ENCODE peak calls at places on chromosomes 4 and X, in seven cellular contexts. H is upper lobe of right lung, E is Panc1, O is right lobe of liver, K is left lung, B is fibroblast of pulmonary artery, J is PC-3. U is an unnamed sample.

GRCh38 chrX:21946925-21947641 is 6.6 kb downstream of the SMS start:
- DNase-seq in J (peak), K (no peak), H (no peak), E (no peak), B (peak), O (no peak), U (no peak)

GRCh38 chrX:131747173-131747572 is 203.3 kb downstream of the OR13H1 start:
- DNase-seq in E (peak), B (no peak), H (no peak), O (peak), J (peak), K (no peak), U (no peak)

GRCh38 chr4:25509656-25510055 is 132.6 kb downstream of the ANAPC4 start:
- DNase-seq in K (no peak), O (no peak), J (peak), H (no peak), E (no peak), B (no peak), U (no peak)

GRCh38 chr4:75895744-75896314 is 6.4 kb downstream of the PPEF2 start:
- DNase-seq in E (peak), K (no peak), B (peak), H (no peak), O (no peak), J (peak), U (no peak)

GRCh38 chr4:176775326-176775725 is 17.4 kb downstream of the VEGFC start:
- DNase-seq in J (peak), H (no peak), B (no peak), O (no peak), K (no peak), E (no peak), U (no peak)

GRCh38 chr4:21949073-21949457 is 493 bp upstream of the KCNIP4 start:
- DNase-seq in J (no peak), O (peak), E (no peak), B (peak), K (peak), H (peak), U (no peak)

GRCh38 chr4:119671205-119671604 is 42.6 kb upstream of the PDE5A start:
- DNase-seq in H (no peak), K (no peak), B (no peak), J (no peak), E (no peak), O (no peak), U (no peak)

GRCh38 chr4:161336621-161337020 is 827.2 kb downstream of the FSTL5 start:
- DNase-seq in K (no peak), E (no peak), H (no peak), J (no peak), B (no peak), O (no peak), U (no peak)

GRCh38 chr4:95508421-95508820 is 40.4 kb downstream of the UNC5C start:
- DNase-seq in J (peak), O (no peak), E (no peak), H (no peak), K (no peak), B (peak), U (no peak)

GRCh38 chr4:140497776-140498636 is at the start of gene MGAT4D:
- DNase-seq in K (peak), J (no peak), E (no peak), H (peak), O (peak), B (no peak), U (peak)

GRCh38 chrX:143633530-143634372 is 2.1 kb downstream of the SLITRK4 start:
- DNase-seq in K (peak), H (no peak), J (peak), O (no peak), E (no peak), B (no peak), U (no peak)

GRCh38 chr4:1030559-1030958 is 19.1 kb downstream of the FGFRL1 start:
- DNase-seq in B (no peak), E (no peak), J (no peak), O (no peak), K (no peak), H (no peak), U (no peak)

GRCh38 chr4:1342003-1342402 is 5.0 kb upstream of the UVSSA start:
- DNase-seq in H (no peak), E (no peak), B (no peak), J (no peak), K (no peak), O (no peak), U (no peak)

GRCh38 chr4:1992468-1993168 is 16.2 kb downstream of the NELFA start:
- DNase-seq in K (peak), B (peak), O (no peak), E (no peak), H (peak), J (no peak), U (no peak)

GRCh38 chr4:2954358-2955185 is 8.6 kb downstream of the NOP14 start:
- DNase-seq in E (no peak), K (no peak), J (no peak), O (no peak), B (no peak), H (no peak), U (no peak)

GRCh38 chr4:7928711-7929505 is 10.8 kb downstream of the AFAP1 start:
- DNase-seq in J (no peak), H (no peak), B (no peak), E (no peak), K (no peak), O (no peak), U (no peak)

GRCh38 chrX:41759817-41760216 is 35.8 kb downstream of the GPR82 start:
- DNase-seq in B (peak), O (no peak), J (peak), H (no peak), E (no peak), K (no peak), U (no peak)

GRCh38 chr4:680091-680490 is 5.7 kb downstream of the MYL5 start:
- DNase-seq in J (no peak), E (no peak), O (no peak), K (peak), H (no peak), B (no peak), U (no peak)

GRCh38 chr4:126338572-126338971 is 1023.8 kb downstream of the FAT4 start:
- DNase-seq in O (no peak), K (no peak), E (no peak), B (peak), H (no peak), J (no peak), U (no peak)

GRCh38 chrX:118726887-118727685 is at the start of gene IL13RA1:
- DNase-seq in K (peak), H (peak), E (peak), B (peak), O (peak), J (peak), U (peak)

GRCh38 chr4:145154573-145154972 is 25.8 kb downstream of the OTUD4 start:
- DNase-seq in K (no peak), O (no peak), B (peak), H (no peak), J (peak), E (no peak), U (no peak)

GRCh38 chr4:100014616-100015015 is 64.5 kb upstream of the H2AZ1 start:
- DNase-seq in E (no peak), K (no peak), J (peak), O (no peak), H (no peak), B (no peak), U (no peak)

GRCh38 chr4:37427193-37427592 is 182.7 kb downstream of the NWD2 start:
- DNase-seq in B (no peak), O (no peak), E (no peak), H (no peak), K (no peak), J (no peak), U (no peak)

GRCh38 chrX:119688856-119689455 is 4.0 kb downstream of the SEPTIN6 start:
- DNase-seq in J (no peak), H (no peak), B (no peak), O (no peak), K (no peak), E (no peak), U (no peak)

GRCh38 chrX:38285649-38286048 is 41.7 kb downstream of the RPGR start:
- DNase-seq in B (no peak), H (no peak), J (no peak), O (no peak), E (no peak), K (no peak), U (no peak)

GRCh38 chr4:188012546-188012945 is 17.0 kb downstream of the ZFP42 start:
- DNase-seq in H (no peak), J (no peak), O (no peak), K (no peak), E (no peak), B (no peak), U (no peak)

GRCh38 chrX:148135738-148136137 is 154.6 kb downstream of the FMR1NB start:
- DNase-seq in J (peak), B (peak), E (no peak), O (no peak), K (no peak), H (no peak), U (no peak)

GRCh38 chrX:119753639-119754257 is 4.6 kb upstream of the SOWAHD start:
- DNase-seq in E (peak), J (peak), O (no peak), K (no peak), H (no peak), B (peak), U (peak)

GRCh38 chr4:151667025-151667424 is 93.8 kb downstream of the GATB start:
- DNase-seq in B (no peak), K (no peak), H (no peak), J (no peak), O (no peak), E (no peak), U (no peak)

GRCh38 chr4:102263024-102263787 is 82.1 kb downstream of the SLC39A8 start:
- DNase-seq in H (no peak), B (peak), O (no peak), E (peak), K (no peak), J (peak), U (peak)

GRCh38 chrX:16239211-16239610 is 71.9 kb downstream of the MAGEB17 start:
- DNase-seq in E (no peak), K (no peak), J (peak), H (no peak), B (peak), O (no peak), U (no peak)

GRCh38 chr4:73891326-73891725 is 22.1 kb downstream of the CXCL1 start:
- DNase-seq in K (no peak), H (no peak), E (no peak), O (no peak), J (no peak), B (peak), U (no peak)

GRCh38 chr4:117941611-117942010 is 92.7 kb upstream of the NDST3 start:
- DNase-seq in K (peak), E (no peak), J (no peak), H (no peak), O (no peak), B (no peak), U (no peak)

GRCh38 chr4:132504438-132504837 is 644.7 kb upstream of the PCDH10 start:
- DNase-seq in B (no peak), J (peak), O (no peak), H (no peak), K (no peak), E (no peak), U (no peak)

GRCh38 chr4:45897934-45898585 is 225.8 kb downstream of the GABRG1 start:
- DNase-seq in O (no peak), H (no peak), K (no peak), B (no peak), E (no peak), J (no peak), U (no peak)

GRCh38 chr4:177596035-177596434 is 153.8 kb upstream of the AGA start:
- DNase-seq in E (peak), H (no peak), O (no peak), B (peak), J (peak), K (no peak), U (no peak)

GRCh38 chr4:102639602-102640001 is 121.2 kb downstream of the MANBA start:
- DNase-seq in E (no peak), K (no peak), B (no peak), J (no peak), O (no peak), H (no peak), U (no peak)

GRCh38 chrX:110258552-110258951 is 59.3 kb downstream of the AMMECR1 start:
- DNase-seq in H (no peak), J (peak), E (no peak), K (no peak), B (peak), O (no peak), U (no peak)

GRCh38 chr4:1998296-1998695 is 10.5 kb downstream of the NELFA start:
- DNase-seq in E (no peak), K (no peak), B (no peak), J (peak), H (no peak), O (no peak), U (no peak)

GRCh38 chr4:112516076-112516385 is at the start of gene NEUROG2:
- DNase-seq in B (no peak), O (no peak), J (no peak), E (no peak), H (no peak), K (no peak), U (no peak)

GRCh38 chr4:112517067-112517588 is 1.1 kb upstream of the NEUROG2 start:
- DNase-seq in J (no peak), O (no peak), B (no peak), E (no peak), K (no peak), H (no peak), U (no peak)

GRCh38 chr4:112515278-112516075 is 503 bp downstream of the NEUROG2 start:
- DNase-seq in J (peak), E (no peak), B (peak), H (peak), K (peak), O (no peak), U (peak)

GRCh38 chr4:112517911-112518310 is 1.9 kb upstream of the NEUROG2 start:
- DNase-seq in B (no peak), O (no peak), E (no peak), J (no peak), K (no peak), H (no peak), U (no peak)

GRCh38 chr4:112516401-112517066 is 554 bp upstream of the NEUROG2 start:
- DNase-seq in B (no peak), J (no peak), K (peak), O (no peak), H (no peak), E (no peak), U (peak)
- H3K4me3 ChIP-seq in B (no peak), J (peak), K (no peak), O (no peak), H (peak), E (peak), U (peak)

DNA sequence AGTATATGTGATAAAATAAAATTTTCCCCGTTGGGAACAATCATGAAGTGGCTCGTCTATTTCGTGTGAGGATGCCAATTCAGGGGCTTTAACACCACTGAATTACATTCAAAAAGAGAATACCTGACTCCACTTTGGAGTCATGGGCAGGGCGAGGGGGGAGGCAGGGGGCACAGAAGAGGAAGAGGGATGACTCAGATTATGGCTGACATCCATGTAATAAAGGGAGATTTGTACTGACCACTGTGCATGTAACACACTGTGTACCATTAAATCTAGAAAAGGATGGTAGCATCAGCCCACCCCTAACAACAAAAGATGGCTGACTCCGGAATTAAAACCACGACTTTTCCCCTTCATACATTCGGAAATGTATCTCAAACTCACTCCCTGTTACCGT is 1.3 kb downstream of the SLC9A7 start:
- DNase-seq in J (peak), O (no peak), H (no peak), E (no peak), K (no peak), B (peak), U (no peak)
- H3K4me3 ChIP-seq in J (peak), O (no peak), H (peak), E (peak), K (no peak), B (peak), U (peak)

GRCh38 chr4:113181289-113182007 is 132.0 kb downstream of the ANK2 start:
- DNase-seq in O (no peak), J (no peak), H (no peak), K (no peak), B (no peak), E (no peak), U (peak)
- H3K4me3 ChIP-seq in O (no peak), J (no peak), H (no peak), K (no peak), B (no peak), E (no peak), U (no peak)

GRCh38 chrX:154544885-154545284 is 1.8 kb downstream of the G6PD start:
- DNase-seq in J (no peak), H (no peak), B (no peak), E (no peak), K (peak), O (no peak), U (no peak)
- H3K4me3 ChIP-seq in J (peak), H (no peak), B (peak), E (peak), K (no peak), O (no peak), U (no peak)

GRCh38 chrX:370963-371745 is 15.6 kb downstream of the PPP2R3B start:
- DNase-seq in O (no peak), B (no peak), E (no peak), K (peak), J (no peak), H (no peak), U (no peak)

GRCh38 chrX:373641-374471 is 12.9 kb downstream of the PPP2R3B start:
- DNase-seq in B (peak), H (no peak), O (no peak), E (no peak), J (no peak), K (peak), U (peak)

GRCh38 chrX:371907-372306 is 14.8 kb downstream of the PPP2R3B start:
- DNase-seq in K (no peak), B (no peak), E (no peak), J (no peak), H (no peak), O (no peak), U (no peak)

GRCh38 chrX:374566-374965 is 12.1 kb downstream of the PPP2R3B start:
- DNase-seq in O (no peak), H (no peak), E (no peak), B (peak), J (no peak), K (no peak), U (no peak)

DNA sequence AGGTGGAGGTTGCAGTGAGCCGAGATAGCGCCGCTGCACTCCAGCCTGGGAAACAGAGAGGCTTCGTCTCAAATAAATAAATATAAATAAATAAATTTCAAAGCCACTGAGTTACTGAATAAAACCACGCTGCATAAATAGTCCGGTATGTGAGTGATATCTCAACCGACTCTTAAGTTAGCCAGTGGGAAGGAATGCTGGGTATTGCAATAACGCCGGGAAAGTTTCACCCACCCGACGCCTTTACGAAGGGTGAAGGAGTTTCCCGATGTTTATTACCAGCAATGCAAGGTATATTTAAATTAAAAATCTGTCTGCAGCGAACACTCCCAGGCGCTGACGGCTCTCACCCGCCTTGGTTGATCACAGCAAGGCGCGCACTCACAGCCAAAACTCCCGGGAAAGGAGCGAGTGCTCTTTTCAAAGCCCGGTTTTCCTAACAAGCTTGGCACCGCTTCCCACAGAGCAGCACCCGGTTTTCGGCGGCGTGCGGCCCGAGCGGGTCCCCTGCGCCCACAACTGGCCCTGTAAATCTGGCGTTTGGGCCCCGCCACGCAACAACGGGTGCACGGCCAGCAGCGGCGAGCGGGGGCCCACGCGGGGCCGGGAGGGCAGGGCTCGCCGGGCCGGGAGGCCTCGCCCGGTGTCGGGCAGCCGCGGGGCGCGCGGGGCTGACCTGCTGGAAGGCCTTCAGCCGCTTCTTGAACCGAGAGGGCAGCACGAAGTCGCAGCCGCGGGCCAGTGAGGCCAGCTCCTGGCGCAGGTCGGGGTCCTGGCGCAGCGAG is 13.7 kb downstream of the PPP2R3B start:
- DNase-seq in B (peak), H (no peak), O (no peak), J (no peak), K (peak), E (no peak), U (no peak)
- H3K4me3 ChIP-seq in B (peak), H (no peak), O (no peak), J (no peak), K (no peak), E (no peak), U (peak)

GRCh38 chrX:12972867-12973560 is 1.9 kb upstream of the TMSB4X start:
- DNase-seq in K (no peak), H (no peak), E (no peak), J (no peak), B (no peak), O (no peak), U (no peak)
- H3K4me3 ChIP-seq in K (no peak), H (peak), E (peak), J (no peak), B (no peak), O (no peak), U (no peak)

GRCh38 chrX:154968353-154968752 is 54.2 kb downstream of the F8 start:
- DNase-seq in O (no peak), E (no peak), H (no peak), K (no peak), J (no peak), B (no peak), U (no peak)
- H3K4me3 ChIP-seq in O (no peak), E (no peak), H (no peak), K (no peak), J (no peak), B (no peak), U (no peak)

DNA sequence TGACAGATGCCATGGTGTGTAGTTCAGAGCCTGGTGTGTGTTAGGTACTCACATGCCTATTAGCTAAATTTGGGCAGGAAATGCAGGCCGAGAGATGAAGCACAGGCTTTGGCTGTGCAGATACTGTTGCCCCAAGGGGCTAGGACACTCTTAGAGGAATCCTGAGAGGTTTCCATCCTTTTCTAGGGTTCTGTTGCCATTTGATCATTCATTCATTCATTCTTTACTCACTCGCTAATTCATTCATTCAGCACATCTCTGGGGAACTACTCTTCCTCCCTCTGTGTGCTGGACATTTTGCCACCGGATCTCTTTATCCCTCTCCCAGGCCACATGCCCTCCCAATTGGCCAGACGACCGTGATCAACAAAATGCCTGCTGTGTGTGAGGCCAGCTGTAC is 43.9 kb upstream of the NSG1 start:
- DNase-seq in J (no peak), B (no peak), H (no peak), K (no peak), O (no peak), E (no peak), U (no peak)
- H3K4me3 ChIP-seq in J (no peak), B (no peak), H (no peak), K (no peak), O (no peak), E (no peak), U (no peak)

U was measured in Caco-2.